ENCODE peak calls at places on chromosome 14, in six cellular contexts. One of them, this sample, is unnamed. For H3K4me1 and H3K9me3, the result is how much of the 10 kb centered on the place peaks cover.

GRCh38 chr14:61188196-61188595 is 92.9 kb downstream of the TMEM30B start:
- DNase-seq in psoas muscle: peak
- DNase-seq in A549: peak
- DNase-seq in transverse colon: no peak
- DNase-seq in ovary: peak
- DNase-seq in left ventricle myocardium inferior: peak
- DNase-seq in this sample: no peak

GRCh38 chr14:39006721-39007410 is 96.2 kb downstream of the SEC23A start:
- DNase-seq in A549: no peak
- DNase-seq in left ventricle myocardium inferior: no peak
- DNase-seq in transverse colon: no peak
- DNase-seq in psoas muscle: no peak
- DNase-seq in ovary: no peak
- DNase-seq in this sample: no peak

GRCh38 chr14:26370118-26370517 is 227.7 kb downstream of the NOVA1 start:
- DNase-seq in A549: no peak
- DNase-seq in left ventricle myocardium inferior: no peak
- DNase-seq in psoas muscle: no peak
- DNase-seq in ovary: no peak
- DNase-seq in transverse colon: no peak
- DNase-seq in this sample: no peak

GRCh38 chr14:29486132-29486531 is 441.5 kb downstream of the PRKD1 start:
- DNase-seq in ovary: no peak
- DNase-seq in A549: no peak
- DNase-seq in left ventricle myocardium inferior: no peak
- DNase-seq in psoas muscle: no peak
- DNase-seq in transverse colon: no peak
- DNase-seq in this sample: no peak

GRCh38 chr14:69152181-69152943 is 557 bp downstream of the DCAF5 start:
- DNase-seq in ovary: no peak
- DNase-seq in left ventricle myocardium inferior: no peak
- DNase-seq in A549: peak
- DNase-seq in transverse colon: peak
- DNase-seq in psoas muscle: no peak
- DNase-seq in this sample: peak

GRCh38 chr14:75469606-75470237 is 41.9 kb downstream of the JDP2 start:
- DNase-seq in left ventricle myocardium inferior: no peak
- DNase-seq in A549: no peak
- DNase-seq in transverse colon: peak
- DNase-seq in ovary: no peak
- DNase-seq in psoas muscle: peak
- DNase-seq in this sample: no peak

GRCh38 chr14:28059254-28059653 is 707.3 kb upstream of the FOXG1 start:
- DNase-seq in ovary: no peak
- DNase-seq in psoas muscle: no peak
- DNase-seq in left ventricle myocardium inferior: no peak
- DNase-seq in transverse colon: no peak
- DNase-seq in A549: no peak
- DNase-seq in this sample: no peak

GRCh38 chr14:22739423-22739822 is 27.1 kb upstream of the OXA1L start:
- DNase-seq in ovary: no peak
- DNase-seq in transverse colon: no peak
- DNase-seq in psoas muscle: no peak
- DNase-seq in A549: no peak
- DNase-seq in left ventricle myocardium inferior: no peak
- DNase-seq in this sample: no peak

GRCh38 chr14:30373053-30373849 is 185.7 kb upstream of the G2E3 start:
- DNase-seq in left ventricle myocardium inferior: no peak
- DNase-seq in ovary: no peak
- DNase-seq in transverse colon: no peak
- DNase-seq in psoas muscle: no peak
- DNase-seq in A549: no peak
- DNase-seq in this sample: no peak

GRCh38 chr14:30607156-30607780 is 14.9 kb upstream of the SCFD1 start:
- DNase-seq in psoas muscle: no peak
- DNase-seq in transverse colon: no peak
- DNase-seq in left ventricle myocardium inferior: no peak
- DNase-seq in A549: no peak
- DNase-seq in ovary: no peak
- DNase-seq in this sample: no peak

GRCh38 chr14:29274890-29275651 is 508.5 kb downstream of the FOXG1 start:
- DNase-seq in ovary: no peak
- DNase-seq in transverse colon: no peak
- DNase-seq in left ventricle myocardium inferior: no peak
- DNase-seq in psoas muscle: no peak
- DNase-seq in A549: no peak
- DNase-seq in this sample: no peak

GRCh38 chr14:22532345-22533056 is 56.5 kb downstream of the DAD1 start:
- DNase-seq in transverse colon: no peak
- DNase-seq in A549: no peak
- DNase-seq in ovary: no peak
- DNase-seq in psoas muscle: no peak
- DNase-seq in left ventricle myocardium inferior: no peak
- DNase-seq in this sample: no peak

GRCh38 chr14:98186140-98186539 is 1085.9 kb downstream of the BCL11B start:
- DNase-seq in psoas muscle: no peak
- DNase-seq in left ventricle myocardium inferior: no peak
- DNase-seq in A549: no peak
- DNase-seq in ovary: no peak
- DNase-seq in transverse colon: no peak
- DNase-seq in this sample: no peak

GRCh38 chr14:77657244-77657643 is 40.8 kb upstream of the SPTLC2 start:
- DNase-seq in A549: no peak
- DNase-seq in psoas muscle: no peak
- DNase-seq in ovary: no peak
- DNase-seq in left ventricle myocardium inferior: no peak
- DNase-seq in transverse colon: no peak
- DNase-seq in this sample: no peak
- H3K27ac ChIP-seq in A549: no peak
- H3K27ac ChIP-seq in psoas muscle: no peak
- H3K27ac ChIP-seq in ovary: no peak
- H3K27ac ChIP-seq in left ventricle myocardium inferior: peak
- H3K27ac ChIP-seq in transverse colon: no peak
- H3K27ac ChIP-seq in this sample: no peak

DNA sequence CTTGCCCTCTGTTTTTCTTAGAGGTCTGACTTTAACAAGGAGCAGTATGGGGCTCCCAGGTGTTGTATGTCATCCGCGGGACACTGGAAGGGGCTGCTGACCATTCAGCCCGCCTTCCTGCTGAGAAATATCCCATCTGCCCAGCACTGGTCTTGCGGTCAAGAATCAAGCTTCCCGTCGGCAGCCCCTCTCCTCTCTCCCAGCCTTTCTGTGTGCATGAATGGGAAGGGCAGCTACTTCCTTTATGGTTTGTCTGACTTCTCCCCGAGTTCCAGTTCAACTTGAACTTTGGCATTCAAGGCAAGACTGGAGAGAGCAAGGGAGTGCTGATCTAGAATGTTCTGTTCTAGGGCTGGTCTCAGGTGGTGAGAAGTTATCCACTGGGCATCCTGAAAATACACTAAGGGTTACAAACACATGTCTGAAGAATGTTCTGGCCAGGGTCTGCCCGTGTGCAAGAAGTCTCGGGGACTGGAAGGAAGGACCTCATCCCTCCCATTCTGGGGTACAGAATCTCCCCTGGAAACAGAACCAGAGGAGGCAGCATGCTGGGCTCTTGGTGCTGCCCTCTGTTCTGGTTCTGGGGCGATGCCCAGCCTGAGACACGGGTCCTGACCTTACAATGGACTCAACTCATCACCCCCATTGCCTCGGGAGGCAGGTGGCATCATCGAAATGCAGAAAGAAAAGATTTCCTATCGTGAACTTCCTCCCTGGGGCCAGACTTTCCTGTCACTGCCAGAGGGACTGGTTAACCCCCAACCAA is 51.7 kb downstream of the PSMA6 start:
- DNase-seq in transverse colon: no peak
- DNase-seq in ovary: no peak
- DNase-seq in A549: no peak
- DNase-seq in left ventricle myocardium inferior: no peak
- DNase-seq in psoas muscle: no peak
- DNase-seq in this sample: no peak
- H3K4me1 ChIP-seq in transverse colon: half or more
- H3K4me1 ChIP-seq in ovary: under half
- H3K4me1 ChIP-seq in A549: under half
- H3K4me1 ChIP-seq in left ventricle myocardium inferior: under half
- H3K4me1 ChIP-seq in psoas muscle: under half
- H3K4me1 ChIP-seq in this sample: under half

DNA sequence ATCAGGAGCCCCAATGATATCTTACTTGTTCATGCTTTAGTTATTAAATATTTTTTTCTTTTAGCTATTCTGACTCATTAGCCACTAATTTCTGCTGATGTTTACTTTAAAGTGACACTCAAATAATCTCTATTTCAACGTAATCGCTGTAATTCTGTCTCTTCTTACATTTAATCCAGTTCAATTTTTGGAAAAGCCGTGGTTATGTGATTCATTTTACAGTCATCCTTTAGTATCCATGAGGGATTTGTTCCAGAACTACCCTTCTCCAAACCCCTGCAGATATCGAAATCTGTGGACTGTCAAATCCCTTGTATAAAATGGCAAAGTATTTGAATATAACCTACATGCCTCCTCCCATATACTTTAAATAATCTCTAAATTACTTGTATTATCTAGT is 1103.4 kb downstream of the LRFN5 start:
- DNase-seq in psoas muscle: no peak
- DNase-seq in A549: no peak
- DNase-seq in transverse colon: no peak
- DNase-seq in ovary: no peak
- DNase-seq in left ventricle myocardium inferior: no peak
- DNase-seq in this sample: no peak
- H3K9me3 ChIP-seq in psoas muscle: under half
- H3K9me3 ChIP-seq in A549: under half
- H3K9me3 ChIP-seq in transverse colon: under half
- H3K9me3 ChIP-seq in ovary: under half
- H3K9me3 ChIP-seq in left ventricle myocardium inferior: under half
- H3K9me3 ChIP-seq in this sample: under half

DNA sequence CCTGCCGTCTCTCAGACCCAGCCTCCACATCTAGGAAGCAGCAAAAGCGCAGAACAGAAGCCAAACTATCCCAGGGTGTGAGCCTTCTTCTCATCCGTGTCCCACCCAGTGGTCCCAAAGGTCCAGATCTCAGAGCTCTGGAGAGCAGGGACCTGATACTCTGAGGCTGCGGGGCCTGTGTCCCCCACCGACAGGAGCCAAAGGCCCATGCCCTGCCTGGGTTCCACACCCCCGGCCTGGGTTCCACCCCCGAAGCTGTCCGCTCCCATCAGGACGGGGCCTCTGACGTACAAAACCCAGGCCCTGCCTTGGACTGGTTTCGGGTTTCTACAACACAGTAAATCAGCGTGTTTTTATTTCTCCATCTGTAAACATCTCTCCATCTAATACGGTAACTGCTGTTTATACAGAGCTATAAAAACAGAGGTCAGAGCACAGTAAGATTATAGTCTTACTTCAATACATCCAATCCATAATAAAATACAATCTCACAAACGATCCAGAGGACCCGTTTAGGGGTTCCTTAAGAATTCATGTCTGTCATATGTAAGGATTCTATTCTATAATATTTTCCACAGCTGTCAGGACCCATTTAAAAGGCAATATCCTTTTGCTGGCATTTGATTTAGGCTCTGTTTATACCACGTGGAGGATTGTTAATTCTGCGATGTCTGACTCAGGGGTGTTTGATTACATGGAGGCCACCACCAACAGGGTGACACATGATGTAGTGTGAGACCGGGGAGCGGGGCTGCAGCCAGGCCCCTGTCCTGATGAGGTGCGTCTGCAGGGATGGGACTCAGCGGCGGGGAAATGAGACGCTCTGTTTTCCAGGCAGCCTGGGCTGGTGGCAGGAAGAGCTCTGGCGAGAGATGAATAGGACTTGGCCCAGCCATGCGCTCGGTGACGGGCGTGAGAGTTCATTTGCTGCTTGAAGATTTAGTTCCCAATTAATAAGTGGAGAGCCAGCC is 110.3 kb downstream of the DICER1 start:
- DNase-seq in A549: no peak
- DNase-seq in ovary: no peak
- DNase-seq in transverse colon: peak
- DNase-seq in psoas muscle: no peak
- DNase-seq in left ventricle myocardium inferior: no peak
- DNase-seq in this sample: no peak
- H3K27ac ChIP-seq in A549: no peak
- H3K27ac ChIP-seq in ovary: no peak
- H3K27ac ChIP-seq in transverse colon: peak
- H3K27ac ChIP-seq in psoas muscle: no peak
- H3K27ac ChIP-seq in left ventricle myocardium inferior: no peak
- H3K27ac ChIP-seq in this sample: no peak

GRCh38 chr14:95504135-95505029 is 12.1 kb downstream of the SYNE3 start:
- DNase-seq in A549: no peak
- DNase-seq in psoas muscle: no peak
- DNase-seq in ovary: no peak
- DNase-seq in transverse colon: no peak
- DNase-seq in left ventricle myocardium inferior: no peak
- DNase-seq in this sample: no peak
- H3K4me1 ChIP-seq in A549: under half
- H3K4me1 ChIP-seq in psoas muscle: under half
- H3K4me1 ChIP-seq in ovary: under half
- H3K4me1 ChIP-seq in transverse colon: under half
- H3K4me1 ChIP-seq in left ventricle myocardium inferior: half or more
- H3K4me1 ChIP-seq in this sample: under half

DNA sequence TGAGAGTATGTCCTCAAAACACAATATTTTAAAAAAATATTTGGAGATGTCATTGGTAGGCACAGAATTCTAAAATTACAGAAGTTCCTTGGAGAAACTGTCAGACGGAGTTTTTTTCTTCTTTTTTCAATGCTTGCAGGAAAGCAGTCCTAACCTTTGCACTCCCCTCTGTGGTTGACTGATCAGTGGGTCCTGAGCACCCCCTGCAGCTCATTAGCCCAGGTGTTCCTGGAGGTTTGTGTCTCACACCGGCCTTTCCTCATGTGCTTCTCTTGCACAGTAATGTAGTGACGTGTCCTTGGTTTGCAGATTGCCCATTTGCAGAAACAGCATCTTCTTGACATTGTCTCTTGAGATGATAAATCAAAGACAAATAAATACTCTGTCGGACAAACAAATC is 513.0 kb downstream of the TMEM121 start:
- DNase-seq in A549: peak
- DNase-seq in transverse colon: peak
- DNase-seq in ovary: no peak
- DNase-seq in psoas muscle: no peak
- DNase-seq in left ventricle myocardium inferior: no peak
- DNase-seq in this sample: peak
- H3K9me3 ChIP-seq in A549: under half
- H3K9me3 ChIP-seq in transverse colon: under half
- H3K9me3 ChIP-seq in ovary: under half
- H3K9me3 ChIP-seq in psoas muscle: under half
- H3K9me3 ChIP-seq in left ventricle myocardium inferior: under half
- H3K9me3 ChIP-seq in this sample: under half